ENCODE peak calls at places on chromosomes 4 and X, in four cellular contexts. V, Z, Y and E are unnamed samples.

GRCh38 chr4:173057906-173058305 is 110.7 kb upstream of the GALNT7 start:
- DNase-seq in V (no peak), Z (no peak), Y (no peak), E (no peak)

GRCh38 chrX:129019412-129019811 is 503.9 kb downstream of the SMARCA1 start:
- DNase-seq in V (no peak), Z (no peak), Y (no peak), E (no peak)

GRCh38 chrX:115650916-115651315 is 89.9 kb downstream of the PLS3 start:
- DNase-seq in V (peak), Z (peak), Y (peak), E (peak)

GRCh38 chr4:42357325-42357724 is 40.0 kb upstream of the SHISA3 start:
- DNase-seq in V (no peak), Z (no peak), Y (no peak), E (no peak)

GRCh38 chrX:95057341-95057740 is 1383.3 kb downstream of the FAM133A start:
- DNase-seq in V (no peak), Z (no peak), Y (no peak), E (no peak)

GRCh38 chrX:100928660-100929613 is at the start of gene XKRX:
- DNase-seq in V (no peak), Z (peak), Y (no peak), E (peak)

GRCh38 chr4:111020961-111021360 is 398.1 kb upstream of the PITX2 start:
- DNase-seq in V (no peak), Z (no peak), Y (no peak), E (no peak)

GRCh38 chr4:108991929-108992328 is 229.1 kb upstream of the ETNPPL start:
- DNase-seq in V (no peak), Z (no peak), Y (no peak), E (no peak)

GRCh38 chrX:129957241-129958099 is 25.0 kb upstream of the BCORL1 start:
- DNase-seq in V (peak), Z (peak), Y (no peak), E (peak)

GRCh38 chrX:15737957-15738685 is at the start of gene CA5B:
- DNase-seq in V (peak), Z (peak), Y (no peak), E (peak)

GRCh38 chr4:123520376-123520775 is 123.8 kb downstream of the SPRY1 start:
- DNase-seq in V (no peak), Z (no peak), Y (no peak), E (no peak)

GRCh38 chr4:24559889-24560288 is 24.5 kb downstream of the DHX15 start:
- DNase-seq in V (no peak), Z (no peak), Y (no peak), E (no peak)

GRCh38 chr4:141133146-141134006 is at the start of gene RNF150:
- DNase-seq in V (peak), Z (peak), Y (peak), E (peak)

GRCh38 chr4:97453186-97453585 is 690.1 kb downstream of the STPG2 start:
- DNase-seq in V (no peak), Z (no peak), Y (no peak), E (no peak)

GRCh38 chrX:120769576-120770341 is 105.9 kb downstream of the CT47B1 start:
- DNase-seq in V (no peak), Z (no peak), Y (peak), E (peak)

GRCh38 chr4:1345905-1346780 is 865 bp upstream of the UVSSA start:
- DNase-seq in V (no peak), Z (peak), Y (peak), E (peak)

GRCh38 chrX:122703762-122704161 is 480.3 kb upstream of the GRIA3 start:
- DNase-seq in V (no peak), Z (no peak), Y (no peak), E (no peak)

GRCh38 chr4:155207534-155208257 is 740 bp upstream of the NPY2R start:
- DNase-seq in V (no peak), Z (peak), Y (no peak), E (no peak)

GRCh38 chrX:139831689-139832456 is 101.0 kb downstream of the ATP11C start:
- DNase-seq in V (no peak), Z (no peak), Y (no peak), E (no peak)

GRCh38 chr4:69907151-69907550 is 23.7 kb upstream of the CSN1S1 start:
- DNase-seq in V (no peak), Z (no peak), Y (no peak), E (no peak)

GRCh38 chrX:5265324-5265723 is 963.3 kb downstream of the NLGN4X start:
- DNase-seq in V (no peak), Z (no peak), Y (no peak), E (no peak)

GRCh38 chrX:8548446-8548845 is 83.8 kb downstream of the VCX3B start:
- DNase-seq in V (no peak), Z (no peak), Y (no peak), E (no peak)

GRCh38 chr4:80540785-80541469 is 205.4 kb downstream of the CFAP299 start:
- DNase-seq in V (peak), Z (no peak), Y (no peak), E (no peak)

GRCh38 chr4:149999485-150000074 is 78.7 kb upstream of the DCLK2 start:
- DNase-seq in V (no peak), Z (no peak), Y (peak), E (peak)

GRCh38 chrX:136170109-136170800 is 22.9 kb downstream of the FHL1 start:
- DNase-seq in V (no peak), Z (no peak), Y (no peak), E (no peak)

GRCh38 chrX:87805829-87806490 is 288.4 kb downstream of the KLHL4 start:
- DNase-seq in V (no peak), Z (no peak), Y (no peak), E (no peak)

GRCh38 chrX:727738-728621 is 97.4 kb downstream of the SHOX start:
- DNase-seq in V (no peak), Z (peak), Y (peak), E (peak)

GRCh38 chrX:119468930-119469635 is 839 bp downstream of the SLC25A5 start:
- DNase-seq in V (peak), Z (peak), Y (peak), E (peak)

GRCh38 chrX:9746148-9746880 is 19.3 kb downstream of the GPR143 start:
- DNase-seq in V (no peak), Z (no peak), Y (no peak), E (no peak)

GRCh38 chr4:78784255-78784654 is 8.1 kb downstream of the BMP2K start:
- DNase-seq in V (no peak), Z (no peak), Y (no peak), E (no peak)

GRCh38 chrX:70755850-70756249 is 152.7 kb downstream of the TEX11 start:
- DNase-seq in V (no peak), Z (peak), Y (no peak), E (peak)

GRCh38 chrX:41308884-41309655 is 24.9 kb upstream of the DDX3X start:
- DNase-seq in V (no peak), Z (no peak), Y (no peak), E (no peak)

DNA sequence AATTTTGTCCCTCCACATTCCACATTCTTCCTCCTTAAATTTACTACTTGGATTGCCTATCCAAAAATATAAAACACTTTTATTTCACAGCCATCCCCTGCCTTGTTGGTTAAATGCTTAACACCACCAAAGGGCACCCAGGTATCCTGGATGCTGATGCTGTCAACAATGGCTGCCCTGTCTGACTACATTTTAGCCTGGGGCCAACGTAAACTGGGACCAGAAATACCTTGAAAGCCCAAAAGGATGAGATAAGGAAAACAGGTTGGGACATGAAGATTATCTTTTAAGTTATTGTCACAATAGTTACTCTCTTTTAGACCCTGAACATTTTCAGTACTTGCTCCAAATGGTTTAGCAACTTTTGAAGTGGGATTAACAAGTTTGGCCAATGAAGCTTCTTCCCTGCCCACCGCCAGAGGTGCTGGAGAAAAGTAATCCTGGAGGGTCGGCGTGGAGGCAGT is 775 bp upstream of the YIPF6 start:
- DNase-seq in V (no peak), Z (no peak), Y (peak), E (no peak)
- TF ChIP-seq NR2C2 in V (no peak), Z (no peak), Y (no peak), E (no peak)

DNA sequence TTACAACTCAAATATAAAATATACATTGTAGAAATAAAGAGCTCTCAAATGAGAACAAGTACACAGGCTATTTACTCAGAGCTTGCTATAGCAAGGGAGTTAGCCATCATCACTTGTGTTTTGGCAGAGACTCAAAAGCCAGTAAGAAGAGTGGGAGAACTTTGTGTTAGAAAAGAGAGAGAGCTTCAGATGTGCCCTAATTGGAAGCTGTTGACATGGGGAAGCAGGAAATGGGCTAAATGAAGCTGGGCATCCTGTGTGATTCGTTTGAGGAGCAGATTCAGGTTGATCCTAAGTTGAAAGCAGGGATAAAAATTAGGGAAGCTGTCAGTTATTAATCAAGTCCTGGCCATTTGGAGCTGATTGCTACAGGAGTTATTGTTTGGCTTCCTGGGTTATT is 207.4 kb upstream of the MAOA start:
- DNase-seq in V (no peak), Z (no peak), Y (no peak), E (no peak)
- TF ChIP-seq NR2C2 in V (no peak), Z (no peak), Y (no peak), E (no peak)

GRCh38 chr4:12399781-12400180 is 971.1 kb upstream of the HS3ST1 start:
- DNase-seq in V (no peak), Z (no peak), Y (no peak), E (no peak)
- TF ChIP-seq NR2C2 in V (no peak), Z (no peak), Y (no peak), E (no peak)

DNA sequence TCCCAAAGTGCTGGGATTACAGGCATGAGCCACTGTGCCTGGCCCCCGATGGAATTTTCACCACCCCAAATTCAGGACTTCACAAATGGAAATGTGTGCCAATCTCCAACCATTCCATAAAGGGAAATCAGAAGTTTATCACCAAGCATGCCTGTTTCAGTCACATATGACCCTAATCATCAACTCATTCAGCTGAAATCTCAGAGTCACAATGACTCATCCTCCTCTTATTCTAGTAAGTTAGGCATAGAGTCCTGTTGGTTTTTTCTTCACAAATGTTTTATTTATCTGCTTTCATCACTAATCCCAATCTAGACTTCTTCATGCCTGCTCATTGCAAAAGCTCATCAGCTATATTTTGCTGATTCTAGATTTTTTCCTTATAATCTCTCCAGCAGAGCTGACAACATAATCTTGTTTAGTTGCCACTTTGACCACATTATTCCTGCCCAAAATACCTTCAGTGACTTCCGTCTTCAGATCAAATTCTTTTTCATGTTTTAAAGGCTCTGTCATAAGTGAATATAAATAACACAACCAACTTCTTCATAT is 83.3 kb downstream of the SLC7A11 start:
- DNase-seq in V (no peak), Z (no peak), Y (no peak), E (no peak)
- TF ChIP-seq NR2C2 in V (no peak), Z (no peak), Y (no peak), E (no peak)

DNA sequence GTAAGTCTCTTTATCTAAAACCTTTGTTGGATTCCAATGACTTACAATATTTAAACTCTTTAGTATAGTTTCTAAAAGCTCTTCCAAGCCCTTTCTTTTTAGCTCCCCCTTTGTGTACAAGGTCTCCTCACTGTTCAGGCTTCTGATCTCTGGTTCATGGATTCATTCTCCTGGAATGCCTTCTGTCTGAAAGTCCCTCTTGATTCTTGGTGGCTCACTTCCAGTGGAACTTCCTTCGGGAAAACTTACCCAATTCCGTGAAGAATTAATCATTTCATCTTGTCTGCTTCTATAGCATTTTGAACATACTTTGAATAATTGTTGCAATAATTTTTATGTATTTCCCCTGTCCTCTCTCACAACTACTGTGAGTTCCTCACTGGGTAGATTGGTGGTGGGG is 3.6 kb downstream of the ARHGAP24 start:
- DNase-seq in V (no peak), Z (no peak), Y (no peak), E (no peak)
- TF ChIP-seq NR2C2 in V (no peak), Z (no peak), Y (no peak), E (no peak)

GRCh38 chr4:11286533-11286932 is 142.2 kb downstream of the HS3ST1 start:
- DNase-seq in V (no peak), Z (no peak), Y (no peak), E (no peak)
- TF ChIP-seq NR2C2 in V (no peak), Z (no peak), Y (no peak), E (no peak)

GRCh38 chr4:3073158-3074077 is 920 bp downstream of the HTT-AS start:
- DNase-seq in V (no peak), Z (peak), Y (peak), E (no peak)
- TF ChIP-seq NR2C2 in V (no peak), Z (no peak), Y (no peak), E (no peak)

GRCh38 chr4:62288803-62289541 is 1088.8 kb downstream of the ADGRL3 start:
- DNase-seq in V (no peak), Z (no peak), Y (no peak), E (no peak)
- TF ChIP-seq NR2C2 in V (no peak), Z (no peak), Y (no peak), E (no peak)

GRCh38 chr4:31461425-31461824 is 741.3 kb downstream of the PCDH7 start:
- DNase-seq in V (no peak), Z (no peak), Y (no peak), E (no peak)
- TF ChIP-seq NR2C2 in V (no peak), Z (no peak), Y (no peak), E (no peak)